ENCODE peak calls at places on chromosomes 1 and 21, in six cellular contexts. One of them, this sample, is unnamed. For H3K9me3, the result is how much of the 10 kb centered on the place peaks cover.

GRCh38 chr1:18232052-18232451 is 124.5 kb downstream of the IGSF21 start:
- DNase-seq in CD4-positive, alpha-beta T cell: no peak
- DNase-seq in prostate gland: no peak
- DNase-seq in OCI-LY7: no peak
- DNase-seq in effector memory CD4-positive, alpha-beta T cell: no peak
- DNase-seq in AG04450: no peak
- DNase-seq in this sample: no peak

GRCh38 chr1:239321877-239322276 is 64.5 kb upstream of the CHRM3 start:
- DNase-seq in CD4-positive, alpha-beta T cell: no peak
- DNase-seq in prostate gland: no peak
- DNase-seq in OCI-LY7: no peak
- DNase-seq in effector memory CD4-positive, alpha-beta T cell: no peak
- DNase-seq in AG04450: no peak
- DNase-seq in this sample: no peak

GRCh38 chr21:19463966-19464365 is 1060.4 kb upstream of the TMPRSS15 start:
- DNase-seq in CD4-positive, alpha-beta T cell: no peak
- DNase-seq in prostate gland: no peak
- DNase-seq in OCI-LY7: no peak
- DNase-seq in effector memory CD4-positive, alpha-beta T cell: no peak
- DNase-seq in AG04450: no peak
- DNase-seq in this sample: no peak

GRCh38 chr21:33362044-33362555 is 37.3 kb downstream of the IFNAR1 start:
- DNase-seq in CD4-positive, alpha-beta T cell: peak
- DNase-seq in prostate gland: peak
- DNase-seq in OCI-LY7: peak
- DNase-seq in effector memory CD4-positive, alpha-beta T cell: peak
- DNase-seq in AG04450: no peak
- DNase-seq in this sample: peak

GRCh38 chr1:153922076-153922837 is 515 bp downstream of the GATAD2B start:
- DNase-seq in CD4-positive, alpha-beta T cell: no peak
- DNase-seq in prostate gland: peak
- DNase-seq in OCI-LY7: peak
- DNase-seq in effector memory CD4-positive, alpha-beta T cell: peak
- DNase-seq in AG04450: no peak
- DNase-seq in this sample: peak

GRCh38 chr1:10835423-10836421 is 39.3 kb upstream of the CASZ1 start:
- DNase-seq in CD4-positive, alpha-beta T cell: no peak
- DNase-seq in prostate gland: peak
- DNase-seq in OCI-LY7: no peak
- DNase-seq in effector memory CD4-positive, alpha-beta T cell: no peak
- DNase-seq in AG04450: no peak
- DNase-seq in this sample: no peak

GRCh38 chr1:25342846-25343245 is 4.7 kb downstream of the TMEM50A start:
- DNase-seq in CD4-positive, alpha-beta T cell: no peak
- DNase-seq in prostate gland: no peak
- DNase-seq in OCI-LY7: no peak
- DNase-seq in effector memory CD4-positive, alpha-beta T cell: no peak
- DNase-seq in AG04450: no peak
- DNase-seq in this sample: no peak

GRCh38 chr1:43367026-43367903 is 546 bp downstream of the ELOVL1 start:
- DNase-seq in CD4-positive, alpha-beta T cell: no peak
- DNase-seq in prostate gland: peak
- DNase-seq in OCI-LY7: peak
- DNase-seq in effector memory CD4-positive, alpha-beta T cell: no peak
- DNase-seq in AG04450: no peak
- DNase-seq in this sample: no peak

GRCh38 chr21:39022901-39023693 is 160.2 kb downstream of the PSMG1 start:
- DNase-seq in CD4-positive, alpha-beta T cell: no peak
- DNase-seq in prostate gland: no peak
- DNase-seq in OCI-LY7: no peak
- DNase-seq in effector memory CD4-positive, alpha-beta T cell: no peak
- DNase-seq in AG04450: no peak
- DNase-seq in this sample: no peak

GRCh38 chr1:151799179-151800022 is 5.8 kb downstream of the LINGO4 start:
- DNase-seq in CD4-positive, alpha-beta T cell: no peak
- DNase-seq in prostate gland: no peak
- DNase-seq in OCI-LY7: no peak
- DNase-seq in effector memory CD4-positive, alpha-beta T cell: no peak
- DNase-seq in AG04450: no peak
- DNase-seq in this sample: no peak

GRCh38 chr1:77866296-77866695 is 22.1 kb upstream of the NEXN start:
- DNase-seq in CD4-positive, alpha-beta T cell: no peak
- DNase-seq in prostate gland: no peak
- DNase-seq in OCI-LY7: no peak
- DNase-seq in effector memory CD4-positive, alpha-beta T cell: no peak
- DNase-seq in AG04450: no peak
- DNase-seq in this sample: no peak

GRCh38 chr1:223771814-223772770 is 59.8 kb downstream of the CAPN2 start:
- DNase-seq in CD4-positive, alpha-beta T cell: no peak
- DNase-seq in prostate gland: no peak
- DNase-seq in OCI-LY7: no peak
- DNase-seq in effector memory CD4-positive, alpha-beta T cell: no peak
- DNase-seq in AG04450: peak
- DNase-seq in this sample: no peak

GRCh38 chr1:201766117-201766863 is 62.7 kb upstream of the IPO9 start:
- DNase-seq in CD4-positive, alpha-beta T cell: no peak
- DNase-seq in prostate gland: no peak
- DNase-seq in OCI-LY7: no peak
- DNase-seq in effector memory CD4-positive, alpha-beta T cell: no peak
- DNase-seq in AG04450: no peak
- DNase-seq in this sample: no peak

GRCh38 chr1:164577291-164577690 is 18.3 kb downstream of the PBX1 start:
- DNase-seq in CD4-positive, alpha-beta T cell: no peak
- DNase-seq in prostate gland: no peak
- DNase-seq in OCI-LY7: no peak
- DNase-seq in effector memory CD4-positive, alpha-beta T cell: no peak
- DNase-seq in AG04450: no peak
- DNase-seq in this sample: no peak

GRCh38 chr21:41955516-41955915 is 1.7 kb upstream of the C2CD2 start:
- DNase-seq in CD4-positive, alpha-beta T cell: no peak
- DNase-seq in prostate gland: no peak
- DNase-seq in OCI-LY7: no peak
- DNase-seq in effector memory CD4-positive, alpha-beta T cell: no peak
- DNase-seq in AG04450: no peak
- DNase-seq in this sample: no peak

GRCh38 chr21:42666918-42667317 is 13.5 kb downstream of the PDE9A start:
- DNase-seq in CD4-positive, alpha-beta T cell: no peak
- DNase-seq in prostate gland: no peak
- DNase-seq in OCI-LY7: no peak
- DNase-seq in effector memory CD4-positive, alpha-beta T cell: no peak
- DNase-seq in AG04450: no peak
- DNase-seq in this sample: no peak

GRCh38 chr1:214708321-214708960 is 105.4 kb downstream of the CENPF start:
- DNase-seq in CD4-positive, alpha-beta T cell: no peak
- DNase-seq in prostate gland: no peak
- DNase-seq in OCI-LY7: no peak
- DNase-seq in effector memory CD4-positive, alpha-beta T cell: no peak
- DNase-seq in AG04450: no peak
- DNase-seq in this sample: no peak

GRCh38 chr1:154306151-154306550 is 14.7 kb upstream of the AQP10 start:
- DNase-seq in CD4-positive, alpha-beta T cell: no peak
- DNase-seq in prostate gland: no peak
- DNase-seq in OCI-LY7: no peak
- DNase-seq in effector memory CD4-positive, alpha-beta T cell: no peak
- DNase-seq in AG04450: no peak
- DNase-seq in this sample: no peak

GRCh38 chr1:229624906-229625871 is 733 bp downstream of the TAF5L start:
- DNase-seq in CD4-positive, alpha-beta T cell: peak
- DNase-seq in prostate gland: peak
- DNase-seq in OCI-LY7: peak
- DNase-seq in effector memory CD4-positive, alpha-beta T cell: peak
- DNase-seq in AG04450: no peak
- DNase-seq in this sample: no peak

GRCh38 chr1:112935474-112936289 is 20.3 kb downstream of the SLC16A1 start:
- DNase-seq in CD4-positive, alpha-beta T cell: no peak
- DNase-seq in prostate gland: no peak
- DNase-seq in OCI-LY7: peak
- DNase-seq in effector memory CD4-positive, alpha-beta T cell: no peak
- DNase-seq in AG04450: no peak
- DNase-seq in this sample: no peak

DNA sequence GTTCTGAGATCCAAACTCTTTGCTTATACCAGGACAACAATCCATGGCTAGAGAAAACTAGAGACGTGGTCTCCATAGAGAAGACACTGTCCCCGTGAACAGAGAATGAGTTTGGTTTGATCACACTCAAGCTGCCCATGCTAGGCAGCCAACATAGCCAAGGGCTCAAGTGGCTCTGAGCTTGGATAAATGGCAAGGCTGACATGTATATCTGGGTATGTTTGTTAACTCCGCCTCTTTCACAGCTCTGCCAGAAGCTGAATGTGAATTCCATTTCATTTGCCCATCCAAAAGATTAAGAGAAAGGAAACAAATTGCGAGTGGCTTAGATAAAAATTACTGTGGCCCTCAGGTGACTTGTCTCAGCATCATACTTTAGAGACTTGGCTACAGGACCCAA is 38.0 kb downstream of the ILDR2 start:
- DNase-seq in CD4-positive, alpha-beta T cell: no peak
- DNase-seq in prostate gland: no peak
- DNase-seq in OCI-LY7: no peak
- DNase-seq in effector memory CD4-positive, alpha-beta T cell: no peak
- DNase-seq in AG04450: no peak
- DNase-seq in this sample: no peak
- H3K9me3 ChIP-seq in CD4-positive, alpha-beta T cell: under half
- H3K9me3 ChIP-seq in prostate gland: under half
- H3K9me3 ChIP-seq in OCI-LY7: under half
- H3K9me3 ChIP-seq in effector memory CD4-positive, alpha-beta T cell: under half
- H3K9me3 ChIP-seq in AG04450: under half
- H3K9me3 ChIP-seq in this sample: under half

DNA sequence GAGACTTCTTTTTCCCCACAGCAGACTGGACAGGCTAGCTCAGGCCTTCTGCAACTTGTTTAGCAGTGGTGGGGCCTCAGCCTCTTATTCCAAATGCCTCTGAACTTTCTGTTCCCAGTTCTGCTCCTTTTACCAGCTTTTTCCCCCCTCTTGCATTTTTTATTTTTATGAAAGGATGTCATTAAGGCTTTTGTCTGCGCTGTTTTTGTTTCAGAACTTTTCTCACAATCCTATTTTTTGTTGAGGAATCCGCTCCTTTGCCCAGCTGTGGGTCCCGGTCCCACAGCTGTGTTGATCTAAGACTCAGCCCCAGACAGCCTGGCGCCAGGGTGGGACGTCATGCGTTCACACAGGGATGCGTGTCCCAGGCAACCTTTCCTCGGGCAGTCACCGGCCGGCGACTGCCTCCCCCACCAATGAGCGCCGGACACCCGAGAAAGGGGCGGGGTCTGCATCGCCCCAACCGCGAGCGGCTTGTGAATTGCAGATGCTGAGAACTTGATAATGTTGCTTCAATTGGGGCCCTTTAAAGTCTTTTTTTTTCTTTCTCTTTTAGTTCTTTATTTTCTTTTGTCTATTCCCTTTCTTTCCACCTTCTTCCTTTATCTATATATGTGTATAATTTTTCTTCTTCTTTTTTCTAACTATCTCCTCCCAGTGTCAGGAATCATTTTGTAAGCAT is 3.0 kb upstream of the ID3 start:
- DNase-seq in CD4-positive, alpha-beta T cell: no peak
- DNase-seq in prostate gland: peak
- DNase-seq in OCI-LY7: peak
- DNase-seq in effector memory CD4-positive, alpha-beta T cell: no peak
- DNase-seq in AG04450: peak
- DNase-seq in this sample: no peak
- H3K9me3 ChIP-seq in CD4-positive, alpha-beta T cell: under half
- H3K9me3 ChIP-seq in prostate gland: under half
- H3K9me3 ChIP-seq in OCI-LY7: under half
- H3K9me3 ChIP-seq in effector memory CD4-positive, alpha-beta T cell: under half
- H3K9me3 ChIP-seq in AG04450: under half
- H3K9me3 ChIP-seq in this sample: under half

GRCh38 chr1:12654657-12655056 is 10.8 kb downstream of the AADACL4 start:
- DNase-seq in CD4-positive, alpha-beta T cell: no peak
- DNase-seq in prostate gland: no peak
- DNase-seq in OCI-LY7: no peak
- DNase-seq in effector memory CD4-positive, alpha-beta T cell: no peak
- DNase-seq in AG04450: no peak
- DNase-seq in this sample: no peak
- H3K9me3 ChIP-seq in CD4-positive, alpha-beta T cell: under half
- H3K9me3 ChIP-seq in prostate gland: under half
- H3K9me3 ChIP-seq in OCI-LY7: under half
- H3K9me3 ChIP-seq in effector memory CD4-positive, alpha-beta T cell: under half
- H3K9me3 ChIP-seq in AG04450: under half
- H3K9me3 ChIP-seq in this sample: under half

GRCh38 chr1:247936415-247936814 is 11.7 kb downstream of the OR2AJ1 start:
- DNase-seq in CD4-positive, alpha-beta T cell: no peak
- DNase-seq in prostate gland: no peak
- DNase-seq in OCI-LY7: no peak
- DNase-seq in effector memory CD4-positive, alpha-beta T cell: no peak
- DNase-seq in AG04450: no peak
- DNase-seq in this sample: no peak
- H3K9me3 ChIP-seq in CD4-positive, alpha-beta T cell: under half
- H3K9me3 ChIP-seq in prostate gland: under half
- H3K9me3 ChIP-seq in OCI-LY7: under half
- H3K9me3 ChIP-seq in effector memory CD4-positive, alpha-beta T cell: under half
- H3K9me3 ChIP-seq in AG04450: under half
- H3K9me3 ChIP-seq in this sample: under half